ENCODE peak calls at places on chromosomes 13 and 19, in ten cellular contexts. Q is IMR-90; W is fibroblast of lung; V is uterus; Z is body of pancreas; D is psoas muscle; H is ovary; Y is sigmoid colon; T is CD4-positive, CD25-positive, alpha-beta regulatory T cell; K is transverse colon. L is an unnamed sample.

GRCh38 chr19:8468124-8468523 is 23.3 kb downstream of the HNRNPM start:
- DNase-seq in D (no peak), K (no peak), Z (no peak), Q (no peak), H (no peak), W (peak; percentile 26), T (no peak), V (no peak), Y (no peak), L (no peak)

GRCh38 chr13:20711301-20712044 is 8.0 kb downstream of the IL17D start:
- DNase-seq in Q (no peak), K (no peak), H (no peak), Z (no peak), W (no peak), D (no peak), V (no peak), T (no peak), Y (no peak), L (no peak)

GRCh38 chr13:100300708-100301107 is 211.8 kb downstream of the PCCA start:
- DNase-seq in V (no peak), W (no peak), Z (no peak), D (no peak), T (no peak), Q (no peak), H (no peak), Y (no peak), K (no peak), L (no peak)

GRCh38 chr13:82615043-82615442 is 1267.2 kb downstream of the SLITRK1 start:
- DNase-seq in Q (no peak), T (no peak), K (no peak), Y (no peak), H (no peak), V (no peak), Z (no peak), D (no peak), W (no peak), L (no peak)

GRCh38 chr13:48160879-48161278 is 66.0 kb upstream of the MED4 start:
- DNase-seq in Y (no peak), D (peak; percentile 47), V (no peak), H (no peak), Z (no peak), K (no peak), T (no peak), W (no peak), Q (no peak), L (peak; percentile 50)

GRCh38 chr13:51249767-51250741 is 27.9 kb downstream of the FAM124A start:
- DNase-seq in D (no peak), Q (no peak), Z (no peak), K (no peak), H (no peak), Y (no peak), V (no peak), W (no peak), T (peak; percentile 7), L (no peak)

GRCh38 chr13:82822935-82823334 is 1059.3 kb downstream of the SLITRK1 start:
- DNase-seq in D (no peak), K (no peak), H (no peak), Q (no peak), W (no peak), V (no peak), T (no peak), Z (no peak), Y (no peak), L (no peak)

GRCh38 chr13:68232351-68233130 is 1002.4 kb upstream of the PCDH9 start:
- DNase-seq in V (no peak), K (no peak), Z (no peak), T (no peak), Y (no peak), H (no peak), Q (no peak), D (no peak), W (peak; percentile 2), L (no peak)

GRCh38 chr13:99984463-99985242 is 3.1 kb downstream of the ZIC2 start:
- DNase-seq in D (no peak), Z (no peak), K (no peak), Q (no peak), V (no peak), W (no peak), H (no peak), T (peak; percentile 57), Y (no peak), L (no peak)

GRCh38 chr13:66154354-66154753 is 1075.8 kb downstream of the PCDH9 start:
- DNase-seq in V (no peak), Z (no peak), Y (no peak), W (no peak), H (no peak), Q (no peak), D (no peak), T (no peak), K (no peak), L (no peak)

GRCh38 chr13:100473087-100473486 is 115.5 kb downstream of the GGACT start:
- DNase-seq in K (no peak), D (no peak), Q (no peak), H (no peak), W (no peak), Y (no peak), T (no peak), Z (no peak), V (no peak), L (no peak)

DNA sequence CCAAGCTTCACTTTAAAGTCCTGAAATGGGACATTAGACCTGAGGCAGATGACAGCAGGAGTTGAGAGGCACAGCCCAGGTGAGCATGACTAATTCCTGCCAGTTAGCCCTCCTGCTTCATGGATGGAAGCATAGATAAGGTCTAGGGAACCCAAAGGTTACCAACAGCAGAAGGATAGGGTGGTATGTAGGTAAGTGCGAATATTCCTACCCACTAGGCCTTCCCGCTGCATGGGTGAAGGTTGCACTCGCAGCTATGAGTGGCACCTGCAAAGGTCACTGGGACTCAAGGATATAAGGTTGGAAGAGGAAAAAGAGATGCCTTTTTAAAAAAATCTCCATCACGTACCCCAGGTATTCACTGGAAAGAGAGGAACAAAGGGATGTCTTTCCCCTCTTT is 12.2 kb upstream of the MLLT1 start:
- DNase-seq in K (no peak), D (no peak), T (no peak), Z (no peak), H (no peak), V (no peak), Y (no peak), Q (no peak), W (peak; percentile 15), L (no peak)
- H3K27ac ChIP-seq in K (no peak overlapping the region), D (no peak overlapping the region), T (no peak overlapping the region), Z (no peak overlapping the region), H (no peak overlapping the region), V (no peak overlapping the region), Y (no peak overlapping the region), Q (no peak overlapping the region), W (no peak overlapping the region), L (no peak overlapping the region)

DNA sequence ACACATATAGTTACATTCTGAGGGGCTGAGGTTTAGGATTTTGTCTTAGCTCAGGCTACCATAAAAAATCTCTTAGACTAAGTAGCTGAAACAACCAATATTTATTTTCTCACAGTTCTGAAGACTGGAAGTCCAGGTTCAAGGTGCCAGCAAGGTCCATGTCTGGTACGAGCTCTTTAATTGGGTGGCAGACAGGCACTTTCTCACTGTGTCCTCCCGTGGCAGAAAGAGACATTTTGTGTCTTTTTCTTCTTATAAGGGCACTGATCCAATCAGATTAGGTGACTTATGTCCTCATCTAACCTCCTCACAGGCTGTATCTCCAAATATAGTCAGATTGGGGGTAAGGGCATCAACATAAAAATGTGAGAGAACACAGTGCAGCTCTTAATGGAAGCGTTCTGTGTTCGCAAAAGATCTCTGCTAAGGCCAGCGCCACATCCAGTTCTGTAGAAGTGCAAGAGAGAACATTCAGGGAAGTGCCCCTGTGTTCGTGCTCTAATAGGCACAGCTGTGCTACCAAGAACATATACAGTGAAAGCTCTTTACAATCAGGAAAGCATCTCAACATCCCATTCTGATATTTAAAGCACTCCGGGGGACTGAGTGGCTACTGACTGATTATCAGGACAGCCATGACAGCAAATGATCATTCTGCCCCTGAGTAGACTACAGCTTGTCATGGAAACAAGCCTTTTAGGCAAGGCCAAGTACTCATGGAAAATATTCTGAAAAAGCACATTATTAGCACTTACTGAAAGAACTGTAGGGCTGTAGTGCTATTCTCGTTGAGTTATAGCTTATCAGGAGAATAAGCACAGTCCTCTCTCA is 819.2 kb downstream of the LIG4 start:
- DNase-seq in Z (no peak), T (no peak), D (no peak), H (no peak), W (peak; percentile 20), Y (no peak), K (no peak), Q (no peak), V (no peak), L (no peak)
- H3K4me3 ChIP-seq in Z (no peak overlapping the region), T (no peak overlapping the region), D (no peak overlapping the region), H (no peak overlapping the region), W (no peak overlapping the region), Y (no peak overlapping the region), K (no peak overlapping the region), Q (no peak overlapping the region), V (no peak overlapping the region), L (no peak overlapping the region)

GRCh38 chr13:110310541-110311491 is 3.7 kb downstream of the COL4A2 start:
- DNase-seq in W (no peak), H (peak; percentile 10), T (no peak), V (peak; percentile 11), Y (peak; percentile 50), K (no peak), Z (no peak), D (no peak), Q (no peak), L (no peak)

GRCh38 chr13:110309159-110309476 is 2.0 kb downstream of the COL4A2 start:
- DNase-seq in V (peak; percentile 16), W (no peak), Q (no peak), H (no peak), Y (peak; percentile 51), T (no peak), K (no peak), D (no peak), Z (no peak), L (peak; percentile 16)

GRCh38 chr13:110308377-110309158 is 1.5 kb downstream of the COL4A2 start:
- DNase-seq in W (peak; percentile 61), Y (peak; percentile 85), Q (no peak), V (peak; percentile 44), D (no peak), H (peak; percentile 55), T (no peak), Z (peak; percentile 51), K (no peak), L (no peak)

GRCh38 chr13:110307697-110308376 is 753 bp downstream of the COL4A2 start:
- DNase-seq in H (peak; percentile 63), D (no peak), T (no peak), Z (peak; percentile 16), V (no peak), W (peak; percentile 59), K (no peak), Q (peak; percentile 59), Y (peak; percentile 77), L (peak; percentile 41)

GRCh38 chr13:110309661-110310524 is 2.8 kb downstream of the COL4A2 start:
- DNase-seq in Q (no peak), K (no peak), H (peak; percentile 19), Z (no peak), Y (peak; percentile 66), T (no peak), V (no peak), D (no peak), W (no peak), L (no peak)
- H3K4me1 ChIP-seq in Q (peaks cover 28% of the 10 kb centered on the region), K (peaks cover 42% of the 10 kb centered on the region), H (peaks cover 28% of the 10 kb centered on the region), Z (peaks cover 57% of the 10 kb centered on the region), Y (peaks cover 57% of the 10 kb centered on the region), T (no peaks in the 10 kb centered on the region), V (no peaks in the 10 kb centered on the region), D (peaks cover 7% of the 10 kb centered on the region), W (peaks cover 15% of the 10 kb centered on the region), L (peaks cover 47% of the 10 kb centered on the region)

DNA sequence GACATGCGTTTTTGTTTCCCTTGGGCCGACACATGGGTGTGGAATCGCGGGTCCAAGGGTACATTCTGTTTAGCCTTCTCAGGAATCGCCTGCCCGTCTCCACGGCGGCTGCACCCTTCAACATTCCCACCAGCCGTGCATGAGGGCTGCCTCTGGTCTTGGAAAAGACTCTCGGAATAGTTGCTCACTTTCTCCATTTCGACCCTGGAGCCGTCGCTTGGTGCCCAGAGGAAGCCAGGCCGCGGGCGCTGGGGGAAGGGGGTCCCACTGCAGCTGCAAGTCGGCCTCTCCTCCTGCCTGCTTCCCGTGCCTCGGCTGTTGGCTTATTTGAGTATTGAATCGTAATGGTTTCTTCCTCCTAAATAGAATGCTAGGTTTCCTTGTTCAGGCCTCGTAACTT is 51.5 kb downstream of the KDM4B start:
- DNase-seq in D (no peak), W (no peak), H (no peak), Q (no peak), V (no peak), Y (no peak), Z (no peak), T (no peak), K (no peak), L (no peak)
- H3K27ac ChIP-seq in D (no peak overlapping the region), W (no peak overlapping the region), H (no peak overlapping the region), Q (no peak overlapping the region), V (no peak overlapping the region), Y (no peak overlapping the region), Z (no peak overlapping the region), T (no peak overlapping the region), K (no peak overlapping the region), L (no peak overlapping the region)